ENCODE peak calls at places on chromosomes 3 and 15, in four cellular contexts. E is CD8-positive, alpha-beta memory T cell; W is stimulated activated CD8-positive, alpha-beta memory T cell treated with anti-CD3 and anti-CD28 coated beads, Interleukin-2, amount 100 ng/mL, for 1 hour; U is T-helper 2 cell. O is an unnamed sample.

GRCh38 chr3:112007641-112008040 is 8.9 kb downstream of the TAGLN3 start:
- DNase-seq in E (no peak), W (no peak), U (no peak), O (no peak)

GRCh38 chr3:151265866-151266265 is 12.5 kb downstream of the P2RY14 start:
- DNase-seq in U (no peak), W (no peak), E (no peak), O (no peak)

GRCh38 chr3:53495518-53496501 is 1.4 kb downstream of the CACNA1D start:
- DNase-seq in W (no peak), E (no peak), U (no peak), O (no peak)

GRCh38 chr3:128319107-128319506 is 147.6 kb downstream of the DNAJB8 start:
- DNase-seq in W (no peak), E (no peak), U (no peak), O (no peak)

GRCh38 chr15:73681073-73681472 is 3.1 kb upstream of the CD276 start:
- DNase-seq in E (no peak), W (no peak), U (no peak), O (no peak)

GRCh38 chr3:44962606-44963393 is 13.2 kb downstream of the ZDHHC3 start:
- DNase-seq in U (no peak), W (no peak), E (no peak), O (no peak)

GRCh38 chr3:146503459-146504202 is 34.3 kb upstream of the PLSCR2 start:
- DNase-seq in W (no peak), E (no peak), U (no peak), O (no peak)

GRCh38 chr15:68370768-68371151 is 61.2 kb downstream of the ITGA11 start:
- DNase-seq in U (no peak), E (no peak), W (no peak), O (no peak)

GRCh38 chr3:183306798-183307671 is 54.0 kb downstream of the B3GNT5 start:
- DNase-seq in U (no peak), E (no peak), W (peak), O (no peak)